ENCODE peak calls at places on chromosomes 12 and 14, in five cellular contexts. One of them, this sample, is unnamed.
A peak's percentile ranks its signal among the peaks of the same experiment; 100 is the strongest.

GRCh38 chr12:1936406-1937320 is 18.2 kb upstream of the CACNA2D4 start:
- DNase-seq in left ventricle myocardium inferior: peak; percentile 65
- DNase-seq in HepG2: no peak
- DNase-seq in CD8-positive, alpha-beta T cell: no peak
- DNase-seq in IMR-90: peak; percentile 82
- DNase-seq in this sample: peak; percentile 74

GRCh38 chr12:56836800-56837663 is 73.9 kb downstream of the HSD17B6 start:
- DNase-seq in left ventricle myocardium inferior: no peak
- DNase-seq in HepG2: no peak
- DNase-seq in CD8-positive, alpha-beta T cell: peak; percentile 37
- DNase-seq in IMR-90: peak; percentile 72
- DNase-seq in this sample: peak; percentile 35

GRCh38 chr14:76829650-76830421 is 3.6 kb downstream of the LRRC74A start:
- DNase-seq in left ventricle myocardium inferior: peak; percentile 86
- DNase-seq in HepG2: peak; percentile 91
- DNase-seq in CD8-positive, alpha-beta T cell: no peak
- DNase-seq in IMR-90: no peak
- DNase-seq in this sample: no peak

GRCh38 chr14:44403194-44403593 is 103.9 kb downstream of the FSCB start:
- DNase-seq in left ventricle myocardium inferior: no peak
- DNase-seq in HepG2: no peak
- DNase-seq in CD8-positive, alpha-beta T cell: no peak
- DNase-seq in IMR-90: no peak
- DNase-seq in this sample: no peak

GRCh38 chr12:130719263-130719892 is 3.3 kb upstream of the RIMBP2 start:
- DNase-seq in left ventricle myocardium inferior: no peak
- DNase-seq in HepG2: no peak
- DNase-seq in CD8-positive, alpha-beta T cell: no peak
- DNase-seq in IMR-90: no peak
- DNase-seq in this sample: no peak

GRCh38 chr12:83979785-83980184 is 932.8 kb downstream of the SLC6A15 start:
- DNase-seq in left ventricle myocardium inferior: no peak
- DNase-seq in HepG2: no peak
- DNase-seq in CD8-positive, alpha-beta T cell: no peak
- DNase-seq in IMR-90: no peak
- DNase-seq in this sample: no peak

GRCh38 chr12:14827043-14827442 is 13.1 kb upstream of the SMCO3 start:
- DNase-seq in left ventricle myocardium inferior: no peak
- DNase-seq in HepG2: no peak
- DNase-seq in CD8-positive, alpha-beta T cell: no peak
- DNase-seq in IMR-90: no peak
- DNase-seq in this sample: no peak

GRCh38 chr12:56955631-56956256 is 1.7 kb downstream of the RDH16 start:
- DNase-seq in left ventricle myocardium inferior: no peak
- DNase-seq in HepG2: no peak
- DNase-seq in CD8-positive, alpha-beta T cell: no peak
- DNase-seq in IMR-90: peak; percentile 22
- DNase-seq in this sample: peak; percentile 21

GRCh38 chr12:93778306-93778705 is 101.1 kb downstream of the CRADD start:
- DNase-seq in left ventricle myocardium inferior: peak; percentile 60
- DNase-seq in HepG2: no peak
- DNase-seq in CD8-positive, alpha-beta T cell: no peak
- DNase-seq in IMR-90: peak; percentile 88
- DNase-seq in this sample: peak; percentile 75

GRCh38 chr12:132561784-132562156 is 48.6 kb downstream of the LRCOL1 start:
- DNase-seq in left ventricle myocardium inferior: no peak
- DNase-seq in HepG2: no peak
- DNase-seq in CD8-positive, alpha-beta T cell: no peak
- DNase-seq in IMR-90: no peak
- DNase-seq in this sample: no peak

GRCh38 chr14:96627811-96628775 is 125.9 kb downstream of the PAPOLA start:
- DNase-seq in left ventricle myocardium inferior: no peak
- DNase-seq in HepG2: no peak
- DNase-seq in CD8-positive, alpha-beta T cell: no peak
- DNase-seq in IMR-90: no peak
- DNase-seq in this sample: no peak

GRCh38 chr14:21965042-21965441 is 291.4 kb upstream of the OR4E1 start:
- DNase-seq in left ventricle myocardium inferior: no peak
- DNase-seq in HepG2: no peak
- DNase-seq in CD8-positive, alpha-beta T cell: peak; percentile 34
- DNase-seq in IMR-90: no peak
- DNase-seq in this sample: no peak

GRCh38 chr14:63375772-63376171 is 57.0 kb upstream of the GPHB5 start:
- DNase-seq in left ventricle myocardium inferior: no peak
- DNase-seq in HepG2: no peak
- DNase-seq in CD8-positive, alpha-beta T cell: no peak
- DNase-seq in IMR-90: peak; percentile 68
- DNase-seq in this sample: peak; percentile 9

GRCh38 chr14:65187421-65188049 is 85.2 kb upstream of the MAX start:
- DNase-seq in left ventricle myocardium inferior: no peak
- DNase-seq in HepG2: no peak
- DNase-seq in CD8-positive, alpha-beta T cell: no peak
- DNase-seq in IMR-90: no peak
- DNase-seq in this sample: no peak

GRCh38 chr14:74979442-74980397 is 23.0 kb upstream of the EIF2B2 start:
- DNase-seq in left ventricle myocardium inferior: no peak
- DNase-seq in HepG2: no peak
- DNase-seq in CD8-positive, alpha-beta T cell: no peak
- DNase-seq in IMR-90: peak; percentile 36
- DNase-seq in this sample: peak; percentile 21

GRCh38 chr12:75505706-75506312 is 5.6 kb downstream of the KRR1 start:
- DNase-seq in left ventricle myocardium inferior: no peak
- DNase-seq in HepG2: peak; percentile 9
- DNase-seq in CD8-positive, alpha-beta T cell: no peak
- DNase-seq in IMR-90: peak; percentile 67
- DNase-seq in this sample: no peak

GRCh38 chr14:45972416-45972815 is 679.2 kb downstream of the RPL10L start:
- DNase-seq in left ventricle myocardium inferior: no peak
- DNase-seq in HepG2: no peak
- DNase-seq in CD8-positive, alpha-beta T cell: no peak
- DNase-seq in IMR-90: no peak
- DNase-seq in this sample: no peak

GRCh38 chr12:88388566-88389269 is 191.6 kb downstream of the KITLG start:
- DNase-seq in left ventricle myocardium inferior: no peak
- DNase-seq in HepG2: no peak
- DNase-seq in CD8-positive, alpha-beta T cell: no peak
- DNase-seq in IMR-90: peak; percentile 47
- DNase-seq in this sample: no peak

GRCh38 chr12:121334513-121335343 is 17.5 kb downstream of the ANAPC5 start:
- DNase-seq in left ventricle myocardium inferior: no peak
- DNase-seq in HepG2: peak; percentile 58
- DNase-seq in CD8-positive, alpha-beta T cell: no peak
- DNase-seq in IMR-90: peak; percentile 78
- DNase-seq in this sample: peak; percentile 81

GRCh38 chr12:12975322-12976077 is 23.5 kb upstream of the GPRC5D start:
- DNase-seq in left ventricle myocardium inferior: no peak
- DNase-seq in HepG2: peak; percentile 41
- DNase-seq in CD8-positive, alpha-beta T cell: no peak
- DNase-seq in IMR-90: peak; percentile 59
- DNase-seq in this sample: peak; percentile 51

GRCh38 chr12:99271071-99271470 is 376.5 kb upstream of the GARIN6 start:
- DNase-seq in left ventricle myocardium inferior: no peak
- DNase-seq in HepG2: no peak
- DNase-seq in CD8-positive, alpha-beta T cell: no peak
- DNase-seq in IMR-90: no peak
- DNase-seq in this sample: peak; percentile 32

GRCh38 chr14:91202234-91202974 is 42.1 kb downstream of the GPR68 start:
- DNase-seq in left ventricle myocardium inferior: peak; percentile 45
- DNase-seq in HepG2: no peak
- DNase-seq in CD8-positive, alpha-beta T cell: no peak
- DNase-seq in IMR-90: no peak
- DNase-seq in this sample: peak; percentile 49

GRCh38 chr12:97995578-97995977 is 519.8 kb upstream of the TMPO start:
- DNase-seq in left ventricle myocardium inferior: no peak
- DNase-seq in HepG2: no peak
- DNase-seq in CD8-positive, alpha-beta T cell: no peak
- DNase-seq in IMR-90: no peak
- DNase-seq in this sample: no peak

GRCh38 chr12:44184499-44185206 is 348.8 kb downstream of the TMEM117 start:
- DNase-seq in left ventricle myocardium inferior: no peak
- DNase-seq in HepG2: no peak
- DNase-seq in CD8-positive, alpha-beta T cell: no peak
- DNase-seq in IMR-90: no peak
- DNase-seq in this sample: no peak

GRCh38 chr14:67510121-67510520 is 21.6 kb upstream of the TMEM229B start:
- DNase-seq in left ventricle myocardium inferior: no peak
- DNase-seq in HepG2: no peak
- DNase-seq in CD8-positive, alpha-beta T cell: no peak
- DNase-seq in IMR-90: peak; percentile 30
- DNase-seq in this sample: peak; percentile 7

GRCh38 chr12:24948452-24948815 is 467 bp downstream of the BCAT1 start:
- DNase-seq in left ventricle myocardium inferior: no peak
- DNase-seq in HepG2: no peak
- DNase-seq in CD8-positive, alpha-beta T cell: no peak
- DNase-seq in IMR-90: peak; percentile 54
- DNase-seq in this sample: peak; percentile 45

GRCh38 chr12:15701721-15702156 is 87.4 kb downstream of the EPS8 start:
- DNase-seq in left ventricle myocardium inferior: no peak
- DNase-seq in HepG2: no peak
- DNase-seq in CD8-positive, alpha-beta T cell: no peak
- DNase-seq in IMR-90: peak; percentile 68
- DNase-seq in this sample: peak; percentile 75

GRCh38 chr12:53047221-53048032 is 2.4 kb upstream of the TNS2 start:
- DNase-seq in left ventricle myocardium inferior: peak; percentile 87
- DNase-seq in HepG2: peak; percentile 44
- DNase-seq in CD8-positive, alpha-beta T cell: peak; percentile 64
- DNase-seq in IMR-90: peak; percentile 69
- DNase-seq in this sample: peak; percentile 87
- H3K4me1 ChIP-seq in left ventricle myocardium inferior: peaks cover 94% of the 10 kb centered on the region
- H3K4me1 ChIP-seq in HepG2: peaks cover 79% of the 10 kb centered on the region
- H3K4me1 ChIP-seq in CD8-positive, alpha-beta T cell: peaks cover 5% of the 10 kb centered on the region
- H3K4me1 ChIP-seq in IMR-90: peaks cover 41% of the 10 kb centered on the region
- H3K4me1 ChIP-seq in this sample: peaks cover 29% of the 10 kb centered on the region

GRCh38 chr14:78401866-78402265 is 231.7 kb downstream of the NRXN3 start:
- DNase-seq in left ventricle myocardium inferior: no peak
- DNase-seq in HepG2: no peak
- DNase-seq in CD8-positive, alpha-beta T cell: no peak
- DNase-seq in IMR-90: no peak
- DNase-seq in this sample: no peak

GRCh38 chr14:78399316-78399889 is 229.2 kb downstream of the NRXN3 start:
- DNase-seq in left ventricle myocardium inferior: no peak
- DNase-seq in HepG2: no peak
- DNase-seq in CD8-positive, alpha-beta T cell: no peak
- DNase-seq in IMR-90: no peak
- DNase-seq in this sample: peak; percentile 0

GRCh38 chr14:78403278-78403815 is 233.2 kb downstream of the NRXN3 start:
- DNase-seq in left ventricle myocardium inferior: no peak
- DNase-seq in HepG2: no peak
- DNase-seq in CD8-positive, alpha-beta T cell: no peak
- DNase-seq in IMR-90: no peak
- DNase-seq in this sample: no peak

DNA sequence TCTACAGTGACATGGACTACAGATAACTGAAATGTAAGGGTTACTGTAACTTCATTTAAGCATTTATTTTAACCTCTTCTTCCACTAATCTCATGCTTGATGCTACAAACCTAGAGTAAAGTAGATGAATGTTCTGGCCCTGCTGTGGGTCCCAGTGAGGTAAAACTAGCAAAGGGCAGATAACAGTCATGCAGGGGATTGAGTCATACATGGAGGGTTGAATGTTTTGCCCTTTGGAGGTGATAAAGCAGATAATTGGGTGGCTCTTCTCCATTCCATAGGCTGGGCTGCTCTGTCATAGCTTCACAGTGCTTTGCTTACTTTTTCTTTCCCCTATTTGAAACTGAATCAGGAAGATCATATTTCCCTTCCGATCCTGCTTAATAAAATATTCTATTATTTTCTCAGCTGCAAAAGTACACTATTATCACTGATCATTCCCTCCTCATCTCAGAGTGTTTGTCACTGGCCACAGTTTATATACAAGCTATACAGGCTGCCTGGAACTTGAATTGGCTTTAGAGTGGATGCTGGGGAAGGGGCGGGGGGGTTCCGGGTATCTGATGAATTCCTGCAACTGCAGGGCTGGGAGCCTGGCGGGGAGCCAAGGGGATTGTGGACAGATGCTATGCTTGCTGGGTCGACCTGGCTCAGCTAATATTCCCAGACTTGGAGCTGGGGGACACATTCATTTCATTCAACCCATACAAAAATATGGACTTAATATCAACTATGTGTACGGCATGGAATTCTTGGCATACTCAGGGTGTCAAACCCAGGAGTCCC is 235.1 kb downstream of the NRXN3 start:
- DNase-seq in left ventricle myocardium inferior: no peak
- DNase-seq in HepG2: no peak
- DNase-seq in CD8-positive, alpha-beta T cell: no peak
- DNase-seq in IMR-90: no peak
- DNase-seq in this sample: peak; percentile 3
- H3K4me3 ChIP-seq in left ventricle myocardium inferior: no peak overlapping the region
- H3K4me3 ChIP-seq in HepG2: no peak overlapping the region
- H3K4me3 ChIP-seq in CD8-positive, alpha-beta T cell: no peak overlapping the region
- H3K4me3 ChIP-seq in IMR-90: no peak overlapping the region
- H3K4me3 ChIP-seq in this sample: no peak overlapping the region

GRCh38 chr12:51077930-51078329 is 5.5 kb downstream of the CSRNP2 start:
- DNase-seq in left ventricle myocardium inferior: no peak
- DNase-seq in HepG2: no peak
- DNase-seq in CD8-positive, alpha-beta T cell: no peak
- DNase-seq in IMR-90: peak; percentile 46
- DNase-seq in this sample: peak; percentile 49
- H3K27me3 ChIP-seq in left ventricle myocardium inferior: no peaks in the 10 kb centered on the region
- H3K27me3 ChIP-seq in HepG2: no peaks in the 10 kb centered on the region
- H3K27me3 ChIP-seq in CD8-positive, alpha-beta T cell: no peaks in the 10 kb centered on the region
- H3K27me3 ChIP-seq in IMR-90: no peaks in the 10 kb centered on the region
- H3K27me3 ChIP-seq in this sample: no peaks in the 10 kb centered on the region

GRCh38 chr12:108832208-108832607 is 25.2 kb downstream of the SSH1 start:
- DNase-seq in left ventricle myocardium inferior: no peak
- DNase-seq in HepG2: no peak
- DNase-seq in CD8-positive, alpha-beta T cell: no peak
- DNase-seq in IMR-90: no peak
- DNase-seq in this sample: peak; percentile 70

GRCh38 chr12:108831309-108831991 is 25.9 kb downstream of the SSH1 start:
- DNase-seq in left ventricle myocardium inferior: no peak
- DNase-seq in HepG2: no peak
- DNase-seq in CD8-positive, alpha-beta T cell: no peak
- DNase-seq in IMR-90: no peak
- DNase-seq in this sample: no peak

GRCh38 chr12:108833757-108834472 is 23.5 kb downstream of the SSH1 start:
- DNase-seq in left ventricle myocardium inferior: peak; percentile 86
- DNase-seq in HepG2: no peak
- DNase-seq in CD8-positive, alpha-beta T cell: no peak
- DNase-seq in IMR-90: peak; percentile 83
- DNase-seq in this sample: peak; percentile 90

GRCh38 chr12:108832730-108833354 is 24.5 kb downstream of the SSH1 start:
- DNase-seq in left ventricle myocardium inferior: peak; percentile 20
- DNase-seq in HepG2: no peak
- DNase-seq in CD8-positive, alpha-beta T cell: no peak
- DNase-seq in IMR-90: peak; percentile 91
- DNase-seq in this sample: peak; percentile 98

GRCh38 chr12:108833355-108833733 is 24.0 kb downstream of the SSH1 start:
- DNase-seq in left ventricle myocardium inferior: peak; percentile 44
- DNase-seq in HepG2: no peak
- DNase-seq in CD8-positive, alpha-beta T cell: no peak
- DNase-seq in IMR-90: peak; percentile 90
- DNase-seq in this sample: peak; percentile 62
- H3K4me1 ChIP-seq in left ventricle myocardium inferior: peaks cover 96% of the 10 kb centered on the region
- H3K4me1 ChIP-seq in HepG2: peaks cover 13% of the 10 kb centered on the region
- H3K4me1 ChIP-seq in CD8-positive, alpha-beta T cell: peaks cover 12% of the 10 kb centered on the region
- H3K4me1 ChIP-seq in IMR-90: peaks cover 44% of the 10 kb centered on the region
- H3K4me1 ChIP-seq in this sample: peaks cover 40% of the 10 kb centered on the region

GRCh38 chr14:60807247-60807646 is 72.7 kb downstream of the MNAT1 start:
- DNase-seq in left ventricle myocardium inferior: no peak
- DNase-seq in HepG2: no peak
- DNase-seq in CD8-positive, alpha-beta T cell: no peak
- DNase-seq in IMR-90: no peak
- DNase-seq in this sample: no peak
- H3K4me3 ChIP-seq in left ventricle myocardium inferior: no peak overlapping the region
- H3K4me3 ChIP-seq in HepG2: no peak overlapping the region
- H3K4me3 ChIP-seq in CD8-positive, alpha-beta T cell: no peak overlapping the region
- H3K4me3 ChIP-seq in IMR-90: no peak overlapping the region
- H3K4me3 ChIP-seq in this sample: no peak overlapping the region